ENCODE peak calls at places on chromosomes 5 and 9, in five cellular contexts. V is CD8-positive, alpha-beta T cell; A is cardiac muscle cell; B is tibial nerve; C is right cardiac atrium. R is an unnamed sample. For H3K4me1, the result is how much of the 10 kb centered on the place peaks cover.

GRCh38 chr5:114412509-114413171 is 50.8 kb downstream of the KCNN2 start:
- DNase-seq in B (no peak), A (peak), V (no peak), C (no peak), R (no peak)

GRCh38 chr5:140267201-140267540 is 35.7 kb downstream of the PFDN1 start:
- DNase-seq in V (no peak), B (no peak), A (no peak), C (no peak), R (no peak)

GRCh38 chr9:65435464-65435863 is 150.5 kb upstream of the FOXD4L5 start:
- DNase-seq in B (no peak), V (no peak), C (no peak), A (no peak), R (no peak)

GRCh38 chr5:57302164-57302563 is 128.3 kb downstream of the GPBP1 start:
- DNase-seq in C (no peak), A (peak), V (no peak), B (no peak), R (no peak)

GRCh38 chr9:16809912-16810610 is 60.4 kb downstream of the BNC2 start:
- DNase-seq in A (no peak), B (no peak), V (no peak), C (no peak), R (no peak)

GRCh38 chr5:75640395-75640794 is 29.1 kb downstream of the ANKDD1B start:
- DNase-seq in A (peak), B (no peak), C (no peak), V (no peak), R (no peak)

GRCh38 chr5:17224858-17225436 is 7.5 kb downstream of the BASP1 start:
- DNase-seq in V (no peak), B (no peak), C (no peak), A (peak), R (no peak)

GRCh38 chr5:109281136-109281690 is 128.6 kb downstream of the PJA2 start:
- DNase-seq in V (no peak), C (no peak), A (no peak), B (no peak), R (no peak)

GRCh38 chr5:149054416-149054815 is 8.4 kb downstream of the SH3TC2 start:
- DNase-seq in A (no peak), C (no peak), B (no peak), V (no peak), R (no peak)

GRCh38 chr9:90025816-90026215 is 421.0 kb downstream of the GADD45G start:
- DNase-seq in C (no peak), B (no peak), A (no peak), V (no peak), R (no peak)

GRCh38 chr5:128736567-128736966 is 198.5 kb upstream of the FBN2 start:
- DNase-seq in V (no peak), C (no peak), B (no peak), A (peak), R (no peak)

GRCh38 chr5:9653811-9654210 is 23.7 kb upstream of the TAS2R1 start:
- DNase-seq in C (peak), A (peak), V (no peak), B (no peak), R (peak)

GRCh38 chr5:108238936-108239887 is 142.7 kb downstream of the FBXL17 start:
- DNase-seq in B (no peak), C (no peak), A (peak), V (no peak), R (no peak)

GRCh38 chr9:96460877-96461276 is 10.9 kb downstream of the HABP4 start:
- DNase-seq in A (peak), V (no peak), C (no peak), B (no peak), R (no peak)

GRCh38 chr9:93468763-93469456 is 15.5 kb upstream of the FAM120AOS start:
- DNase-seq in A (peak), V (no peak), B (no peak), C (no peak), R (no peak)

GRCh38 chr5:133527311-133527710 is 85.0 kb downstream of the FSTL4 start:
- DNase-seq in V (no peak), B (no peak), A (no peak), C (no peak), R (no peak)

GRCh38 chr5:96962540-96962991 is 26.7 kb downstream of the LNPEP start:
- DNase-seq in A (no peak), B (no peak), C (no peak), V (no peak), R (no peak)
- H3K4me1 ChIP-seq in A (under half), B (under half), C (under half), V (half or more), R (under half)

DNA sequence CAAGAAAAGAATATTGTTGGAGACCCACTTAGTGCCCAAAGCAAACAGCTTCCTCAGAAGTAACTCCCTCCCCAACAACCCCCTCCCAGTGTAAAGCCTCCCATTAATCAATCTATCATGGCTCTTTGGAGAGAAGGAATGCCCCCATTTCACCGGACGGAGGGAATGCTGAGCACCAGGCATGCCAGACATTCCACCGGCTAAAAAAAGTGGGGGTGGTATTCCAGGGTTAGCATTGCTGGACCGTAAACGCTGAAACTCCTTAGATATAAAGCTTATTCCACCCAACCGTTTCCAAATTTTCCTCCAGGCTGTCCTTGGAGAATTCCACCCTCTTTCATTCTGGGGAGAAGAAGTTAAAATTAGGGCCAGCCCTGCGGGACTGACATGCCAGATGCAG is 363 bp upstream of the MAMDC2 start:
- DNase-seq in B (no peak), A (no peak), C (no peak), V (no peak), R (no peak)
- H3K4me1 ChIP-seq in B (half or more), A (under half), C (under half), V (under half), R (under half)

GRCh38 chr5:73496984-73497457 is 1.2 kb upstream of the BTF3 start:
- DNase-seq in V (no peak), A (peak), B (no peak), C (no peak), R (no peak)
- H3K4me1 ChIP-seq in V (under half), A (under half), B (under half), C (under half), R (under half)

DNA sequence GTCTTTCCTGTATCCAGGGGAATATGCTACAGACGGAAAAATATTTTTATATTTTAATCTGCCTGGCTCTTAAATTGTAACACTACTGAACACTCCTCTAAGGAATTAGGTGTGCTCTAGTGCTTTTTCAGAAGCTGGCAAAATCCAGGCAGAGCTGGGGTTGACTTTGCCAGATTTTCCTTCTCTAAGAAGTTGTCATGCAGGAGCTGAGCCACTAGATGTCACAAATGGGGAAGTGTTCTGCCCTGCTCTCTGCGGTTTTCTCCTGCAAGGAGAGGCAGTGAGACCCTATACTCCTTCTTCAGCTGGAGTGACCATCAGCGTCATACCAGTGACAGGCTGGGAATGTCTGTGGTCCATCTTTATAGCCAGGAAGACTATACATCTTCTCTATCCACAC is 112.5 kb downstream of the HAPLN1 start:
- DNase-seq in A (peak), B (no peak), C (peak), V (no peak), R (no peak)
- H3K4me1 ChIP-seq in A (under half), B (under half), C (under half), V (under half), R (under half)

GRCh38 chr9:136107953-136108647 is 10.6 kb downstream of the TMEM250 start:
- DNase-seq in V (no peak), C (peak), A (no peak), B (no peak), R (no peak)

GRCh38 chr9:136107155-136107952 is 11.3 kb downstream of the TMEM250 start:
- DNase-seq in C (peak), V (peak), B (no peak), A (no peak), R (no peak)

GRCh38 chr9:136104488-136104800 is 9.4 kb upstream of the NACC2 start:
- DNase-seq in V (no peak), B (no peak), A (no peak), C (no peak), R (no peak)

GRCh38 chr9:136103651-136104487 is 8.8 kb upstream of the NACC2 start:
- DNase-seq in C (peak), A (no peak), B (no peak), V (no peak), R (no peak)

GRCh38 chr9:136105398-136106135 is 10.5 kb upstream of the NACC2 start:
- DNase-seq in A (peak), C (peak), B (no peak), V (no peak), R (no peak)
- H3K4me1 ChIP-seq in A (under half), C (under half), B (half or more), V (half or more), R (under half)

DNA sequence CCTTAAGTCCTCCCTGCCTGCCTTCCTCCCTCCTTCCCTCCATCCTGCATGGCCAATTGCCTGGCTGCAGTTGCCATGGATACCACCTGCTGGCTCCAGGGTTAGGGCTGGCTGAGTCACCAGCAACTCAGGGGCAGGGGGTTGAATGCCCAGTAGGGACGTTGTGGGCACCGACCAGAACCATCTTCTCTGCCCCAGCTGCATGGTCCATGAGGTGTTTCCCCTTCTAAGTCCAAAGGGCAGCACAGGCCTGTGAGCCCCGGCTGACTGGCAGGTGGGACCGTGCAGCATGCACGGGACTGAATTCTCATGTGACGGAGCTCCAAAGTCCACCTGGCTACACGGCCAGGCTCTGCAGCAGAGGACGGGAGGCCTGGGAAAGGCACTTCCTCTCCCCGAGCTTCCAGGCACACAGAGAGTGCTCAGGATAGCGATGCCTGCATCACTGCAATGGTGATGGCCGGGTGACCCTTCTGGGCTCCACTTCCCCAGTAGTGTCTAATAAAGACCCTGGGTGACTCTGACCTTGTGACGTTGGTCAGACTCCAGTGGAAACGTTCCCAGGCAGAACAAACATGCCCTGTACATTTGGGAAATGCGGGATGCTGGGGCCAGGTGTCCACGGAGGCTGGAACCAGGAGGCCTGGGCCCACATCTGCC is 5.7 kb downstream of the ASS1 start:
- DNase-seq in V (no peak), A (no peak), C (peak), B (no peak), R (no peak)
- H3K4me1 ChIP-seq in V (under half), A (under half), C (under half), B (half or more), R (under half)

GRCh38 chr9:134056483-134057310 is 11.1 kb downstream of the BRD3 start:
- DNase-seq in B (no peak), C (peak), V (no peak), A (no peak), R (peak)

GRCh38 chr9:134059188-134059641 is 8.6 kb downstream of the BRD3 start:
- DNase-seq in B (no peak), A (no peak), V (no peak), C (no peak), R (no peak)

GRCh38 chr9:134058716-134059115 is 9.1 kb downstream of the BRD3 start:
- DNase-seq in A (no peak), V (no peak), C (peak), B (no peak), R (peak)

GRCh38 chr9:134057311-134057665 is 10.5 kb downstream of the BRD3 start:
- DNase-seq in B (no peak), V (no peak), C (peak), A (no peak), R (peak)

DNA sequence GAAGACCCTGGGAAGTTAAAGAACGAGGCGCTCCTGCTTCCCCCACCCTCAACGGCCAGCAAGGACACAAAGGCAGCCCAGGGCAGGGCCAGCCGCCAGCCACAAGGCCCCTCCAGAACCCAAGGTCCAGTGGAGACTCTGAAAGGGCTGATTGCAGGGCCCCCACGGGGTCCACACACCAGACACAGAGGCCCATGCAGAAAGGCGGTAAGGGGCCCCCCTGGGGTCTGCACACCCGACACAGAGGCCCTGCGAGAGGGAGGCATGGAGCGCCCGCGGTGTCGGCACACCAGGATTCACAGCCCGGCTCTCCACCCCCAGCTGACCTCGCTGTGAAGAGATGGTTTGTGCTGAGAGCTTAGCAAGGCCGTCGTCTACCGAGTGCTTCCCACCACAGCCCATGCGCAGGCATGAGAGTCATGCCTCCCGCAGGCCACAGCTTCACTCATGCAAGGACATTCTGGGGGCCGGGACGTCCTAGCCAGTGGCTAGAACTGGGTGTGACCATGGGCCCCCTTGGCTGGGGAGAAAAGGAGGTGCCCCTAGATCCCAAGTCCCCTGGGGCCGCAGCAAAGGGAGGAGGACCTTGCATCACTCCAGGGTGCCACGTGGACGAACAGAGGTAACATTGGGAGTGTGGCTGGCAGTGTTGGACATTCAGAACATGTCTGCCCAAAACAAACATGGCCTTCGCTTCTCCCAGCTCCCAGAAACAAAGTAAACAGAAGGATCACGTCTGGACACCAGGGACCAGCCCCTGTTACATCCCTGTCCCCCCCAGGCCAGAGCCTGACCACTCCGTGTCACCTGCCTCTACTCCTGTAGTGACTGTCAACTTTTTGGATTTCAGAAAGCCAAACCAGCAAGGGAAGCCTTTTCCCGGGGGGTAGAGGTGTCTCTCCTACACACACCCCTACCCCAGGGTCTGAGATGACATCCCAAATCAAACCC is 9.8 kb downstream of the BRD3 start:
- DNase-seq in V (no peak), C (peak), B (no peak), A (no peak), R (peak)
- H3K4me1 ChIP-seq in V (under half), C (under half), B (half or more), A (under half), R (under half)